ENCODE peak calls at places on chromosomes 16 and 17, in four cellular contexts. T is AG09319, G is B cell, A is stomach. X is an unnamed sample.

GRCh38 chr16:50836121-50836541 is 94.2 kb downstream of the CYLD start:
- DNase-seq in T (no peak), A (no peak), G (no peak), X (no peak)

GRCh38 chr16:27270389-27270788 is 1.8 kb upstream of the NSMCE1 start:
- DNase-seq in T (no peak), A (no peak), G (no peak), X (peak)

GRCh38 chr17:47621293-47622178 is 28.2 kb upstream of the KPNB1 start:
- DNase-seq in A (no peak), G (no peak), T (peak), X (no peak)

GRCh38 chr16:82694239-82694874 is 67.6 kb downstream of the CDH13 start:
- DNase-seq in T (no peak), G (no peak), A (no peak), X (no peak)

GRCh38 chr17:62033317-62033716 is 31.8 kb downstream of the MED13 start:
- DNase-seq in A (no peak), G (no peak), T (no peak), X (no peak)

GRCh38 chr17:14052886-14053615 is 16.3 kb upstream of the COX10 start:
- DNase-seq in T (no peak), G (no peak), A (no peak), X (no peak)

GRCh38 chr16:75733305-75734141 is 7.2 kb upstream of the CPHXL start:
- DNase-seq in T (peak), A (no peak), G (no peak), X (no peak)

GRCh38 chr16:28623172-28623711 is 13.4 kb upstream of the SULT1A1 start:
- DNase-seq in A (peak), T (no peak), G (peak), X (peak)

GRCh38 chr16:8631373-8631772 is 9.9 kb downstream of the METTL22 start:
- DNase-seq in G (no peak), A (no peak), T (no peak), X (no peak)

GRCh38 chr17:59357929-59358328 is 26.5 kb downstream of the YPEL2 start:
- DNase-seq in A (no peak), G (no peak), T (no peak), X (peak)

GRCh38 chr17:30091166-30091670 is 25.4 kb upstream of the NSRP1 start:
- DNase-seq in A (no peak), G (no peak), T (no peak), X (no peak)

GRCh38 chr17:17950347-17950746 is 21.9 kb downstream of the TOM1L2 start:
- DNase-seq in T (no peak), A (no peak), G (no peak), X (no peak)

GRCh38 chr16:77788196-77789084 is at the start of gene VAT1L:
- DNase-seq in T (no peak), A (no peak), G (peak), X (peak)

GRCh38 chr17:74639704-74640142 is 16.2 kb upstream of the CD300E start:
- DNase-seq in A (no peak), G (peak), T (no peak), X (peak)

GRCh38 chr16:84438971-84439696 is 65.3 kb downstream of the MEAK7 start:
- DNase-seq in G (no peak), A (no peak), T (no peak), X (no peak)

GRCh38 chr17:79741751-79742588 is 11.2 kb downstream of the ENPP7 start:
- DNase-seq in T (no peak), G (peak), A (peak), X (peak)

GRCh38 chr16:9099131-9099625 is 7.7 kb downstream of the HAPSTR1 start:
- DNase-seq in T (no peak), A (peak), G (no peak), X (peak)

GRCh38 chr16:1262210-1262845 is 6.5 kb downstream of the TPSD1 start:
- DNase-seq in T (no peak), G (no peak), A (no peak), X (no peak)
- TF ChIP-seq CTCF in T (no peak), G (no peak), A (no peak), X (no peak)

GRCh38 chr17:1142503-1143095 is 37.2 kb downstream of the ABR start:
- DNase-seq in A (no peak), T (no peak), G (no peak), X (no peak)
- TF ChIP-seq CTCF in A (no peak), T (no peak), G (no peak), X (no peak)

DNA sequence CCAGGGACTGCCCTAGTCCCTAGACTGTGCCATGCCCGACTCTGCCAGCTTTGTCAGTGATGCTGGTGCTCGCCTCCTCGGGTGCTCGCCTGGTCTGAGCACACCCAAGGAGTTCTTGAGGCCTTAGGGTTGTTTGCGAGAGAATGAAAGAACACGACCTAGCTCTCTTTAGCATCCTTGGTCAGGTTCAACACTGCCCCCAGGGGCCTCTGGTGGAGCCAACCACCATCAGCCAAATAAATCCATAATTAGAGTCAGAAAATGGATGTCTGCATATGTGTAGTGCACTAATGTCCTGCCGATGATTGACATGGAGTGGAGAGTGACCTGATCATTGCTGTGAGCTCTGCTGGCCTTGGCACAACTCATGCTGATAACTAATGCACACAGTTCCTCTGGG is 8.2 kb upstream of the STH start:
- DNase-seq in A (no peak), G (no peak), T (no peak), X (no peak)
- TF ChIP-seq CTCF in A (no peak), G (no peak), T (no peak), X (no peak)

GRCh38 chr16:30521873-30522641 is 4.3 kb downstream of the ZNF768 start:
- DNase-seq in T (no peak), G (no peak), A (no peak), X (no peak)
- TF ChIP-seq CTCF in T (no peak), G (no peak), A (no peak), X (no peak)

DNA sequence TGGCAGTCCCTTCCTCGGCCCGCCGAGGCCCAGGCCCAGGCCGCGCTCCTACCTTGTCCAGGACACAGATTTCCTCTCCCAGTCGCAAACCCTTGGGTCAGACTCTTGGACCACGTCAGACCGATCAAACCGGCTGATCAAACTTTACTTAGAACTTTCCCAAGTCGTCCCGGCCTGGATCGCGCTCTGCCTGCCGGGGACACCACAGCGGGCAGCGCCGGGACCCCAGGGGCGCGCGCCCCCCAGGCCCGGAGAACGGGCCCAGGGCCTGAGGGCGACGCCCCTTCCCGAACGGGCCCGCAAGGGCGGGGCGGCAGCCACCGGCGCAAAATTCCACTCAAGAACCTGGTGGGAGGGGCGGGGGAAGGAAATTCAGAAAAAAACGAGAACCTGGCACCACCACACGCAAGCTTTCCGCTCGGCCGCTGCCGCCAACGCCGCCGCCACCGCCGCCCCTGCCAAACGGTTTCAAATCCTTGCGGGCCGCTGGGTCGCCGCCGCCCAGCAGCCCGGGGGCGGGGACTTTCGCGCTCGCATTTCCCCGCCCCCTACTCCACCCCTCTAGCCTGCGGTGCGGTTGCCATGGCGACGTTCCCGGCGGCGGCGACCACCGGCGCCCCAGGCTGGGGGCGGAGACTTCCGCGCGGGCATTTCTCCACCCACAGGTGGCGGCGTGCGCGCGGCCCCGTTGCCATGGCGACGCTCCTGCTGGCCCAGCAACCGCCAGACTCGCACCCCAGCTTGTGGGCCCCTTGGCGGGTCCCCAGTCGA is at the start of gene CEP112:
- DNase-seq in G (peak), A (peak), T (peak), X (peak)
- TF ChIP-seq CTCF in G (no peak), A (no peak), T (no peak), X (no peak)